ENCODE peak calls at places on chromosomes 2 and 18, in six cellular contexts. W is HAP-1, D is stomach, Z is uterus, U is cardiac muscle cell, C is PC-9. X is an unnamed sample. For H3K36me3 and H3K4me1, the result is how much of the 10 kb centered on the place peaks cover.

GRCh38 chr2:28600176-28600575 is 104.3 kb downstream of the PLB1 start:
- DNase-seq in U (no peak), Z (no peak), W (no peak), C (no peak), D (no peak), X (no peak)

GRCh38 chr18:78713064-78713463 is 266.6 kb upstream of the SALL3 start:
- DNase-seq in W (no peak), U (no peak), Z (no peak), D (no peak), C (no peak), X (no peak)

GRCh38 chr2:175195012-175195411 is 13.5 kb upstream of the ATP5MC3 start:
- DNase-seq in D (no peak), W (no peak), Z (no peak), U (no peak), C (no peak), X (no peak)

GRCh38 chr2:84257871-84258270 is 201.2 kb downstream of the SUCLG1 start:
- DNase-seq in D (no peak), Z (no peak), W (no peak), U (no peak), C (no peak), X (no peak)

GRCh38 chr18:45765740-45766139 is 41.8 kb downstream of the SLC14A1 start:
- DNase-seq in U (peak), W (no peak), D (no peak), C (no peak), Z (no peak), X (no peak)

GRCh38 chr2:41723531-41723930 is 324.3 kb upstream of the PKDCC start:
- DNase-seq in U (no peak), C (no peak), W (no peak), Z (no peak), D (no peak), X (no peak)

GRCh38 chr2:42567389-42567788 is 1.0 kb upstream of the MTA3 start:
- DNase-seq in Z (no peak), D (no peak), U (peak), C (no peak), W (no peak), X (no peak)

GRCh38 chr2:19369341-19369955 is 11.0 kb upstream of the OSR1 start:
- DNase-seq in Z (no peak), W (no peak), D (no peak), C (no peak), U (peak), X (no peak)

GRCh38 chr2:50772607-50773006 is 259.3 kb downstream of the NRXN1 start:
- DNase-seq in W (no peak), D (no peak), Z (no peak), C (no peak), U (no peak), X (no peak)

GRCh38 chr18:76892832-76893231 is 70.5 kb downstream of the ZNF236 start:
- DNase-seq in U (no peak), C (no peak), W (no peak), D (no peak), Z (no peak), X (no peak)

GRCh38 chr2:11004206-11004605 is 92.5 kb downstream of the KCNF1 start:
- DNase-seq in W (peak), C (peak), U (peak), D (no peak), Z (no peak), X (no peak)

GRCh38 chr18:13414102-13414501 is 195.5 kb downstream of the LDLRAD4 start:
- DNase-seq in Z (no peak), W (no peak), C (no peak), D (no peak), U (no peak), X (no peak)

GRCh38 chr18:59155140-59155539 is 15.5 kb downstream of the SEC11C start:
- DNase-seq in W (no peak), Z (no peak), D (no peak), C (no peak), U (peak), X (no peak)

GRCh38 chr2:10654069-10654468 is 35.7 kb downstream of the NOL10 start:
- DNase-seq in U (peak), D (no peak), C (peak), W (no peak), Z (no peak), X (no peak)

GRCh38 chr2:25293958-25294513 is 47.7 kb downstream of the DNMT3A start:
- DNase-seq in C (peak), D (no peak), U (no peak), W (no peak), Z (no peak), X (no peak)

GRCh38 chr2:152647417-152648010 is 69.7 kb downstream of the PRPF40A start:
- DNase-seq in D (peak), U (peak), C (no peak), Z (peak), W (no peak), X (peak)

GRCh38 chr2:85501244-85501643 is 37.7 kb upstream of the MAT2A start:
- DNase-seq in C (no peak), D (no peak), Z (no peak), W (no peak), U (peak), X (no peak)

GRCh38 chr2:157684940-157685466 is 56.3 kb upstream of the ACVR1C start:
- DNase-seq in U (no peak), Z (no peak), W (no peak), D (no peak), C (no peak), X (no peak)

GRCh38 chr2:17538844-17539554 is 1.5 kb upstream of the VSNL1 start:
- DNase-seq in C (peak), U (peak), D (peak), W (peak), Z (peak), X (peak)

DNA sequence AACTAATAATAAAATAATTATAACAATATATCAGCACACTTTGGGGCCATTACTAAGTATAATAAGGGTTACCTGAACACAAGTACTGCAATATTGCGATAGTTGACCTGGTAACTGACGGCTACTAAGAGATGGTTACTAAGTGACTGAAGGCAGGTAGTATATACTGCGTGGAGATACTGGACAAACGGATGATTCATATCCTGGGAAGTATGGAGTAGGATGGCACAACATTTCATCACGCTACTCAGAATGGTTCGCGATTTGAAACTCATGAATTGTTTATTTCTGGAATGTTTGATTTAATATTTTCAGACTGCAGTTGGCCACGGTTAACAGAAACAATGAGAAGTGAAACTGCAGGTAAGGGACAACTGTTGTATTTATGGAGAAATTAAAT is 39.5 kb upstream of the FLACC1 start:
- DNase-seq in Z (no peak), W (no peak), U (no peak), D (no peak), C (no peak), X (no peak)
- H3K36me3 ChIP-seq in Z (under half), W (under half), U (half or more), D (half or more), C (under half), X (half or more)

GRCh38 chr2:15311926-15312325 is 249.2 kb downstream of the NBAS start:
- DNase-seq in U (no peak), W (no peak), C (no peak), D (no peak), Z (no peak), X (no peak)

GRCh38 chr2:15313657-15314056 is 247.5 kb downstream of the NBAS start:
- DNase-seq in U (peak), D (no peak), W (no peak), Z (no peak), C (no peak), X (no peak)

GRCh38 chr2:15315411-15315810 is 245.7 kb downstream of the NBAS start:
- DNase-seq in W (no peak), D (no peak), U (no peak), Z (no peak), C (no peak), X (no peak)

GRCh38 chr2:15311201-15311882 is 249.8 kb downstream of the NBAS start:
- DNase-seq in Z (no peak), D (no peak), U (peak), W (no peak), C (no peak), X (no peak)

GRCh38 chr2:15316370-15316814 is 244.7 kb downstream of the NBAS start:
- DNase-seq in Z (no peak), D (no peak), U (no peak), W (no peak), C (no peak), X (no peak)
- H3K4me1 ChIP-seq in Z (under half), D (under half), U (under half), W (under half), C (under half), X (under half)

GRCh38 chr2:46075848-46076247 is 221.4 kb upstream of the EPAS1 start:
- DNase-seq in W (no peak), Z (no peak), C (no peak), U (no peak), D (no peak), X (no peak)

GRCh38 chr2:46076251-46076650 is 221.0 kb upstream of the EPAS1 start:
- DNase-seq in Z (no peak), D (no peak), C (no peak), U (no peak), W (no peak), X (no peak)

GRCh38 chr2:46072146-46072820 is 224.9 kb upstream of the EPAS1 start:
- DNase-seq in W (no peak), D (no peak), Z (no peak), U (peak), C (peak), X (no peak)

GRCh38 chr2:46073540-46074018 is 223.6 kb upstream of the EPAS1 start:
- DNase-seq in C (peak), D (no peak), W (no peak), Z (no peak), U (peak), X (no peak)

DNA sequence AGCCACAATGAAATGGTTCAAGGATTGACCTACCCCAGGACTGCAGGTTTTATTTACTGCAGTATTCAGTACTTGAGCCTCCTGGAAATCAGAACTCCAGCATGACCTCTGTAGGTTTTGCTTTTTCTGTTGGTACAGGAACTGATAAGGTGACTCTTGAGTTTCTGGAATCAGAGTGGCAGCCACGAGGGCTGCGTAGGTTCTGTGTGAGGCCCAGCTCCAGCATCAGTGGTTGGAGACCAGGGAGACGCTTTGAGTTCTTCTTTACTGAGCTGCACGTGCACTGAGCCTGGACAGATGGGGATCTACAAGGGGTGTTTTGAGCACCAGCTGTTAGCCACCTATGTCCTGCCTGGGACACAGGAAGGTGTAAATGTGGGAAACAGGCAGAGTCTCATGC is 222.7 kb upstream of the EPAS1 start:
- DNase-seq in W (no peak), Z (no peak), C (no peak), D (no peak), U (no peak), X (no peak)
- H3K4me3 ChIP-seq in W (no peak), Z (no peak), C (peak), D (no peak), U (no peak), X (no peak)

GRCh38 chr2:3420076-3420848 is 40.8 kb downstream of the TRAPPC12 start:
- DNase-seq in U (no peak), D (no peak), W (no peak), Z (no peak), C (no peak), X (no peak)

GRCh38 chr2:3423492-3424170 is 44.1 kb downstream of the TRAPPC12 start:
- DNase-seq in W (peak), Z (peak), D (peak), C (no peak), U (peak), X (peak)

GRCh38 chr2:3421053-3421452 is 41.6 kb downstream of the TRAPPC12 start:
- DNase-seq in W (no peak), C (no peak), U (no peak), Z (no peak), D (no peak), X (no peak)

GRCh38 chr2:3421541-3421940 is 42.0 kb downstream of the TRAPPC12 start:
- DNase-seq in W (no peak), U (no peak), Z (no peak), C (no peak), D (no peak), X (no peak)

DNA sequence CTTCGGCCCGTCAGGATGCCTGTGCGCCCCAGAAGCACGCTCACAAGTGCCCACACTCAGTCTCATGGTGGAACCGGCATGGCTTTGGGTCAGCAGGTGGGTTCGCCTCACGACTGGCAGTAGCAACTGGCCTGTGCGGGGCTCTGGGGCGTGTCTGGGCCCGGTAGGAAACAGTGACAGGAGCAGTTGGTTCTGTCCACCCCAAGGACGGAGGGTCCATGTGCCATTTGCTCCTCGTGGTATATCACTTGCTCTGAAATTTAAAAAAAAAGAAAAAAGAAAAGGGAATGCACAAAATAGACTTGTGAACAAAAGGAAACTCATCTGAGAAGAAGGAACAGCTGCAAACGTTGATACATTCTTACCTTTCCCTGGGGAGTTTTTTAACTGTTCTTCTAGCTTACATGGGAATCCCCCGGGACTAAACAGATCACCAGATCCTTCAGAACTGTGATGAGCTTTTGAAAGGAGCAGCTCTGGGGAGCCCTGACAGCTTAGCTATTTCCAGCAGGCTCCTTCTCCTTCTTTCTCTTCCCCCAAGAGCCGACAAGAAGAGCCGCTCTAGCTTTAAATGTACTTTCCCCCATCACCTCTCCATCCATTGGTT is 42.8 kb downstream of the TRAPPC12 start:
- DNase-seq in Z (no peak), W (no peak), U (no peak), C (no peak), D (no peak), X (no peak)
- H3K36me3 ChIP-seq in Z (under half), W (under half), U (under half), C (under half), D (half or more), X (half or more)

GRCh38 chr2:233423436-233423860 is 69.2 kb downstream of the DGKD start:
- DNase-seq in W (no peak), C (no peak), Z (no peak), D (peak), U (no peak), X (no peak)
- H3K4me1 ChIP-seq in W (under half), C (half or more), Z (under half), D (half or more), U (under half), X (half or more)

GRCh38 chr18:70004698-70005097 is 57.0 kb upstream of the CD226 start:
- DNase-seq in D (no peak), W (no peak), U (peak), Z (no peak), C (no peak), X (no peak)
- H3K4me3 ChIP-seq in D (no peak), W (no peak), U (no peak), Z (no peak), C (no peak), X (no peak)

DNA sequence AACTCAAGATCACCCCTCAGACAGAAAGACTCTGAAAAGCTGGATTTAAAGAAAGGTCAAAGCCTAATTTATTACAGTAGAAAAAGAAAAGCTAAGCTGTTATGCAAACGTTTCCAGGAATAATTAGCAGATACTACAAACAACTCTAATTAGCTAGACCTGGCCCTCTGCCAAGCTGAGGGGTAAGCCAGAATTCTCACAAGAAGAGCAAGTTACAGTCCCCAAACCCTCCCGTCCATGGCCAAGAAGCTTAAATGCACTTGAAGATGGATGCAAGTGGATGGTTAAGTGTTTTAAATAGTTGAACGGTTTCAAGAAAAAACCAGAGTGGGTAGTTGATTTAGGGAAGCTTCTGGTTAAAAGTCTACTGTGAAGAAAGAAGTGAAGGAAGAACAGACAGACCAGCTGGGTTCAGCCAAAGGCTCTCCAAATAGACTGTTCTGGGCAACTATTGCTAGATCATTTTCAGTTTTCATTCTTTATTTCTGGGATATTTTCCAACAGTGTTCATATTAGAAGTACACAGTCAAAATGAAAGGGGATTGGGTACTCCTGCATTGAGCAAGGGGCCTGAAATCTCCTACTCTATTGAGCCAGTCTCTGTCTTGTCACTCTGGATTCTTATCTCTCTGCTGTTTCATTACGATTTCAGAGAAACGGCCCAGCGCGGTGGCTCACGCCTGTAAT is 4.8 kb downstream of the LMAN2L start:
- DNase-seq in Z (no peak), U (peak), D (no peak), W (no peak), C (peak), X (no peak)
- H3K36me3 ChIP-seq in Z (under half), U (half or more), D (half or more), W (half or more), C (under half), X (under half)

GRCh38 chr2:200104015-200104414 is 148.6 kb downstream of the MAIP1 start:
- DNase-seq in W (no peak), Z (no peak), U (peak), C (peak), D (no peak), X (no peak)
- H3K4me1 ChIP-seq in W (under half), Z (under half), U (under half), C (under half), D (under half), X (under half)

X was measured in heart left ventricle.